ENCODE peak calls at places on chromosomes 2 and 18, in eight cellular contexts. R is left ventricle myocardium inferior, Q is HepG2, N is transverse colon, G is astrocyte, L is A549, W is pancreas, Y is lower lobe of right lung. D is an unnamed sample. For H3K4me1, the result is how much of the 10 kb centered on the place peaks cover.

GRCh38 chr18:79534356-79534755 is 138.6 kb downstream of the NFATC1 start:
- DNase-seq in R (no peak), Q (no peak), N (no peak), G (no peak), L (no peak), W (no peak), Y (no peak), D (peak)

GRCh38 chr2:70381821-70382220 is 80.0 kb upstream of the FAM136A start:
- DNase-seq in R (no peak), Q (no peak), N (no peak), G (peak), L (no peak), W (no peak), Y (no peak), D (no peak)

GRCh38 chr2:219630770-219631405 is 3.5 kb downstream of the SLC4A3 start:
- DNase-seq in R (peak), Q (no peak), N (no peak), G (no peak), L (no peak), W (no peak), Y (no peak), D (peak)

GRCh38 chr18:79068299-79068945 is 772 bp upstream of the ATP9B start:
- DNase-seq in R (no peak), Q (no peak), N (no peak), G (peak), L (no peak), W (no peak), Y (no peak), D (no peak)

GRCh38 chr2:58197894-58198293 is 43.2 kb downstream of the FANCL start:
- DNase-seq in R (no peak), Q (no peak), N (no peak), G (no peak), L (no peak), W (no peak), Y (no peak), D (no peak)

GRCh38 chr2:134773372-134774073 is 54.7 kb upstream of the TMEM163 start:
- DNase-seq in R (no peak), Q (no peak), N (no peak), G (no peak), L (no peak), W (peak), Y (no peak), D (no peak)

GRCh38 chr2:55519908-55520885 is 679 bp downstream of the CFAP36 start:
- DNase-seq in R (no peak), Q (peak), N (peak), G (no peak), L (peak), W (no peak), Y (no peak), D (peak)

GRCh38 chr2:8721410-8721809 is 39.6 kb downstream of the ID2 start:
- DNase-seq in R (no peak), Q (no peak), N (no peak), G (no peak), L (no peak), W (no peak), Y (no peak), D (no peak)

GRCh38 chr2:233838726-233839446 is 15.4 kb downstream of the HJURP start:
- DNase-seq in R (no peak), Q (no peak), N (no peak), G (no peak), L (no peak), W (no peak), Y (no peak), D (no peak)

GRCh38 chr2:41966920-41967319 is 80.9 kb upstream of the PKDCC start:
- DNase-seq in R (no peak), Q (no peak), N (peak), G (no peak), L (no peak), W (no peak), Y (peak), D (no peak)

GRCh38 chr2:187698374-187699110 is 144.3 kb upstream of the TFPI start:
- DNase-seq in R (no peak), Q (no peak), N (no peak), G (peak), L (no peak), W (no peak), Y (no peak), D (no peak)

GRCh38 chr2:96940991-96941775 is 45.2 kb downstream of the FAM178B start:
- DNase-seq in R (no peak), Q (no peak), N (no peak), G (no peak), L (no peak), W (no peak), Y (no peak), D (no peak)

GRCh38 chr18:51630706-51631105 is 433.2 kb upstream of the MEX3C start:
- DNase-seq in R (no peak), Q (no peak), N (no peak), G (no peak), L (no peak), W (no peak), Y (no peak), D (no peak)

GRCh38 chr18:49016648-49017539 is 66.1 kb upstream of the SMAD7 start:
- DNase-seq in R (no peak), Q (peak), N (peak), G (peak), L (peak), W (peak), Y (peak), D (peak)

GRCh38 chr2:216606551-216607527 is 26.4 kb upstream of the IGFBP2 start:
- DNase-seq in R (no peak), Q (no peak), N (no peak), G (no peak), L (no peak), W (no peak), Y (no peak), D (no peak)

GRCh38 chr2:75340560-75340959 is 141.2 kb upstream of the TACR1 start:
- DNase-seq in R (no peak), Q (no peak), N (no peak), G (peak), L (no peak), W (no peak), Y (no peak), D (no peak)

GRCh38 chr2:145095641-145096435 is 575.9 kb upstream of the ZEB2 start:
- DNase-seq in R (no peak), Q (no peak), N (no peak), G (peak), L (no peak), W (no peak), Y (no peak), D (no peak)

GRCh38 chr2:143682643-143683042 is 553.4 kb downstream of the ARHGAP15 start:
- DNase-seq in R (no peak), Q (no peak), N (no peak), G (no peak), L (no peak), W (no peak), Y (no peak), D (no peak)

GRCh38 chr2:46489430-46489829 is 10.1 kb downstream of the TMEM247 start:
- DNase-seq in R (no peak), Q (no peak), N (no peak), G (no peak), L (no peak), W (no peak), Y (no peak), D (no peak)

GRCh38 chr18:2303517-2304238 is 267.6 kb downstream of the METTL4 start:
- DNase-seq in R (no peak), Q (no peak), N (no peak), G (peak), L (peak), W (no peak), Y (no peak), D (no peak)

GRCh38 chr2:129862668-129863067 is 116.8 kb upstream of the RAB6C start:
- DNase-seq in R (no peak), Q (no peak), N (no peak), G (no peak), L (no peak), W (no peak), Y (no peak), D (no peak)

GRCh38 chr2:233486778-233487552 is 79.6 kb downstream of the USP40 start:
- DNase-seq in R (no peak), Q (peak), N (no peak), G (peak), L (peak), W (no peak), Y (peak), D (no peak)

GRCh38 chr2:54353216-54353615 is 97.2 kb upstream of the TSPYL6 start:
- DNase-seq in R (no peak), Q (no peak), N (no peak), G (no peak), L (no peak), W (no peak), Y (no peak), D (no peak)

GRCh38 chr2:1253608-1254007 is 159.7 kb upstream of the TPO start:
- DNase-seq in R (no peak), Q (no peak), N (no peak), G (no peak), L (no peak), W (no peak), Y (no peak), D (no peak)

GRCh38 chr18:25097119-25098114 is 254.5 kb downstream of the ZNF521 start:
- DNase-seq in R (no peak), Q (no peak), N (no peak), G (peak), L (no peak), W (no peak), Y (no peak), D (no peak)

GRCh38 chr2:26008851-26009566 is 24.9 kb upstream of the RAB10 start:
- DNase-seq in R (peak), Q (peak), N (peak), G (peak), L (peak), W (no peak), Y (peak), D (no peak)

GRCh38 chr2:238097201-238097987 is 2.7 kb upstream of the ESPNL start:
- DNase-seq in R (no peak), Q (no peak), N (no peak), G (no peak), L (no peak), W (no peak), Y (no peak), D (peak)

GRCh38 chr2:188477564-188478086 is 186.0 kb downstream of the GULP1 start:
- DNase-seq in R (no peak), Q (no peak), N (no peak), G (no peak), L (no peak), W (no peak), Y (no peak), D (no peak)

GRCh38 chr2:19711470-19712372 is 190.1 kb downstream of the TTC32 start:
- DNase-seq in R (no peak), Q (peak), N (peak), G (peak), L (peak), W (no peak), Y (no peak), D (no peak)

GRCh38 chr2:60488291-60488690 is 65.2 kb downstream of the BCL11A start:
- DNase-seq in R (no peak), Q (no peak), N (no peak), G (no peak), L (no peak), W (no peak), Y (no peak), D (no peak)

GRCh38 chr18:49723648-49724180 is 89.6 kb downstream of the ACAA2 start:
- DNase-seq in R (no peak), Q (peak), N (peak), G (peak), L (no peak), W (no peak), Y (no peak), D (no peak)

GRCh38 chr2:70304501-70304900 is 2.6 kb upstream of the FAM136A start:
- DNase-seq in R (no peak), Q (no peak), N (no peak), G (no peak), L (no peak), W (no peak), Y (no peak), D (no peak)

GRCh38 chr2:127620867-127621266 is 25.1 kb upstream of the GPR17 start:
- DNase-seq in R (no peak), Q (no peak), N (peak), G (no peak), L (no peak), W (no peak), Y (peak), D (no peak)

GRCh38 chr2:17877811-17878221 is 651 bp upstream of the KCNS3 start:
- DNase-seq in R (no peak), Q (no peak), N (peak), G (no peak), L (no peak), W (peak), Y (peak), D (no peak)

GRCh38 chr2:138722316-138722715 is 57.9 kb downstream of the NXPH2 start:
- DNase-seq in R (no peak), Q (no peak), N (no peak), G (no peak), L (no peak), W (no peak), Y (no peak), D (peak)

GRCh38 chr2:240405654-240406313 is 29.7 kb upstream of the GPC1 start:
- DNase-seq in R (no peak), Q (no peak), N (no peak), G (no peak), L (no peak), W (no peak), Y (no peak), D (peak)

GRCh38 chr18:11387880-11388279 is 221.5 kb upstream of the SLC35G4 start:
- DNase-seq in R (peak), Q (peak), N (peak), G (peak), L (peak), W (peak), Y (no peak), D (no peak)

GRCh38 chr2:105798595-105798994 is 53.9 kb downstream of the NCK2 start:
- DNase-seq in R (no peak), Q (no peak), N (no peak), G (no peak), L (no peak), W (no peak), Y (no peak), D (no peak)

DNA sequence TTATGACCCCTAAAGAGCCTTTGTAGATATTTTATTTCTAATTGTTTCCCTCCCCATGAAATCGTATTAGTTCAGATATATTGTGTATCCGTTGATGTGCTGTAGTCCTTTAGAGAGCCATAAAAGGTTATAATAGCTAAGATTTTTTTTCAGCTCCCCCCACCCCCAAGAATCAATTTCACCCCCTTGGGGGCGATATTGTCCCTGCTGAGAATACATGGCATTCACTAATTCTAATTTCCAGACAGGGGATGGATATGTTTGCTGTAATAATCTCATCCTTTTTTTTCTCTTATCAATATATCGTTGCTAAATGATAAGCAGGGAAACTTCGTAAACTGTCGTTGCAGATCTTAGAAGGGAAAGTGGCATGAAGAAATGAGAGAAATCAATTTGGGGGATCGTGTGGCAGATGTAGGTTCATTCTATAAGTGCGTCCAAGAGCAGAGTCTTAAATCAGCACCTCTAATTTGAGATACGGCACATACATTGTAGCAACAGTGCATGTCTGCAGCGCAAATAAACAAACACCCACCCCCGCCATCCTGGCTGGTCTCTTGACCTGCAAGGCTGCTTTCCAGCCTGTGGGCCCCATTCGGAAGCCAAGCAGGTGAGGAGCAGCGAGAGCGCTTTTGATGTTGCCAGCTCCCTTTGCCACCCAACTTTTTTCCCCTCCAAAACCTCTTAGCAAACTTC is 530.9 kb downstream of the TMEM182 start:
- DNase-seq in R (no peak), Q (no peak), N (no peak), G (no peak), L (no peak), W (no peak), Y (no peak), D (no peak)
- H3K4me3 ChIP-seq in R (no peak), Q (no peak), N (no peak), G (no peak), L (no peak), W (no peak), Y (no peak), D (no peak)

DNA sequence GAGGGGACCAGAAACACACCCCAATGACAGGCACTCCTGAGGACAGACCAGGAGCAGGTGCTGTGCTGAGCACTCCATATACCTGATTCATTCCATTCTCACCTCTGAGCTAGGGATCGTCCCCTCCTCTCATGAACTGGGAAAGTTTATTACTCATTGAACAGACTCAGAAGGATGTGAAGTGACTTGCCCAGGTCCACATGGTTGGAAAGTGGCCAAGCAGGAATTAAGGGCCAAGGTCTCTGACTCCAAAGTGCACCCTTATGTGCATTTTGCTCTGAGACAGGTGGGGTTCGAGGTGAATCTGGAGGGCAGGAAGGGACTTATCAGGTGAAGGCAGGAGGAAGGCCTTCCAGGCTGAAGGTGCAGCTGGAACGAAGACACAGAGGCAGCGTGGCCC is 25.1 kb upstream of the PLB1 start:
- DNase-seq in R (no peak), Q (no peak), N (peak), G (no peak), L (no peak), W (no peak), Y (no peak), D (no peak)
- TF ChIP-seq CTCF in R (no peak), Q (no peak), N (no peak), G (no peak), L (no peak), W (no peak), Y (no peak), D (no peak)

DNA sequence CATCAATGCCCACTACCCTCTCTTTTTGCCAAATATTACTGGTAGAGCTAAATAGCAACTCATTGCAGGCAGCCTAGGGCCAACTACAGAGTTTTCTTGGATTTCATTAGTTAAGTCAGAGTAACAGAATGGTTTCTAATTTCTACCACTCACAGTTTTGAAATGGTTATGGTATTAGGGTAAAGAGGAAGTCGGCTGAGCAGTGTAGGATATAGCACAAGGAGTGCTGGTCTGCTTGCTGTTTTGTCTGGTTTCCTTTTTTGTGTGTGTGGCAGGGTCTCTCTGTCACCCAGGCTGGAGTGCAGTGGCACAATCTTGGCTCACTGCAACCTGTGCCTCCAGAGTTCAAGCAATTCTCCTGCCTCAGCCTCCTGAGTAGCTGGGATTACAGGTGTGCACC is 289.2 kb upstream of the CCDC68 start:
- DNase-seq in R (no peak), Q (no peak), N (no peak), G (no peak), L (no peak), W (no peak), Y (no peak), D (no peak)
- H3K4me1 ChIP-seq in R (half or more), Q (under half), N (under half), G (under half), L (under half), W (under half), Y (under half), D (under half)

GRCh38 chr2:218086493-218086892 is 17.4 kb downstream of the RUFY4 start:
- DNase-seq in R (no peak), Q (no peak), N (no peak), G (no peak), L (no peak), W (no peak), Y (no peak), D (no peak)
- H3K4me3 ChIP-seq in R (no peak), Q (no peak), N (no peak), G (no peak), L (no peak), W (no peak), Y (no peak), D (no peak)

GRCh38 chr2:182715896-182716664 is at the start of gene DNAJC10:
- DNase-seq in R (peak), Q (peak), N (peak), G (peak), L (peak), W (peak), Y (peak), D (peak)
- TF ChIP-seq CTCF in R (no peak), Q (no peak), N (no peak), G (no peak), L (no peak), W (no peak), Y (no peak), D (no peak)

DNA sequence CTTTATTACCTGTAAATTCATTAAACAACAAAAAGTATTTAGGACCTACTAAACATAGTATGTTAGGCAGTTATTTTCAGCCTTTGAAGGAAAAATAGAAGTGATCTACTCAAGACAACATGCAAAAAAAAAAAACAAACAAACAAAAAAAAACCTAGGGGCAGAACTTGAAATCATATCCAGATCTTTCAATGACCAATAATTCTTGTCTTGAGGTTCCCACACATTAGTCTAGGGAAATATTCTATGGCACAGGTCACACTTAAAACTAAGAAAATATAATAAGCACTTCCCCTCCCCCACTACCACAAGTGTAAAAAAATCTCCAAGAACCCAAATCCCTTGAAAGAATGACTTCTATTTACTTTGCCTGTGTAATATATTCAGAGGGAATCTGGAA is 3.6 kb downstream of the PELI1 start:
- DNase-seq in R (no peak), Q (no peak), N (no peak), G (no peak), L (no peak), W (no peak), Y (no peak), D (no peak)
- H3K4me1 ChIP-seq in R (half or more), Q (under half), N (under half), G (under half), L (under half), W (under half), Y (half or more), D (under half)